ENCODE peak calls at places on chromosomes 16 and 17, in five cellular contexts. P is NCI-H1694 treated with DMSO at 0.1 percent for 48 hours; X is activated naive CD4-positive, alpha-beta T cell treated with anti-CD3 and anti-CD28 coated beads, Interleukin-2, amount 10 ng/mL, durations not matched to agents 7 days and 5 days; Z is islet precursor cell; H is uterus. V is an unnamed sample.
A peak's percentile ranks its signal among the peaks of the same experiment; 100 is the strongest.

GRCh38 chr17:8222630-8223355 is 12.4 kb upstream of the AURKB start:
- DNase-seq in P (peak; percentile 92), X (peak; percentile 93), Z (peak; percentile 98), H (peak; percentile 97), V (peak; percentile 76)

GRCh38 chr16:28504707-28505404 is 1.8 kb downstream of the IL27 start:
- DNase-seq in P (no peak), X (no peak), Z (peak; percentile 84), H (no peak), V (peak; percentile 10)

GRCh38 chr17:78046923-78047322 is 81.6 kb downstream of the TMC6 start:
- DNase-seq in P (no peak), X (no peak), Z (no peak), H (no peak), V (no peak)

GRCh38 chr16:2983706-2984136 is 3.5 kb upstream of the PKMYT1 start:
- DNase-seq in P (peak; percentile 54), X (peak; percentile 79), Z (peak; percentile 95), H (peak; percentile 85), V (peak; percentile 26)

GRCh38 chr17:78706271-78706915 is 75.7 kb downstream of the CYTH1 start:
- DNase-seq in P (peak; percentile 51), X (no peak), Z (no peak), H (no peak), V (peak; percentile 60)

GRCh38 chr16:27195941-27196595 is 7.3 kb upstream of the KDM8 start:
- DNase-seq in P (no peak), X (peak; percentile 74), Z (no peak), H (no peak), V (no peak)

GRCh38 chr17:55764610-55765009 is 13.8 kb downstream of the PCTP start:
- DNase-seq in P (no peak), X (no peak), Z (no peak), H (no peak), V (no peak)

GRCh38 chr17:11493947-11494346 is 104.3 kb upstream of the DNAH9 start:
- DNase-seq in P (no peak), X (no peak), Z (peak; percentile 41), H (no peak), V (no peak)

GRCh38 chr17:43908111-43908721 is 880 bp upstream of the MPP2 start:
- DNase-seq in P (peak; percentile 75), X (peak; percentile 66), Z (peak; percentile 89), H (peak; percentile 82), V (peak; percentile 7)

GRCh38 chr17:31523862-31524730 is 132.6 kb downstream of the RAB11FIP4 start:
- DNase-seq in P (no peak), X (no peak), Z (no peak), H (no peak), V (no peak)

GRCh38 chr17:16491703-16492612 is at the start of gene LRRC75A:
- DNase-seq in P (peak; percentile 10), X (peak; percentile 64), Z (peak; percentile 80), H (peak; percentile 65), V (no peak)

GRCh38 chr17:16419074-16419928 is 3.9 kb downstream of the TRPV2 start:
- DNase-seq in P (no peak), X (peak; percentile 35), Z (peak; percentile 98), H (no peak), V (no peak)

GRCh38 chr17:27677191-27677590 is 46.2 kb downstream of the LGALS9 start:
- DNase-seq in P (no peak), X (no peak), Z (no peak), H (no peak), V (no peak)

GRCh38 chr16:89096768-89097527 is 3.3 kb downstream of the ACSF3 start:
- DNase-seq in P (no peak), X (peak; percentile 78), Z (no peak), H (no peak), V (no peak)

V was measured in NCI-H446 treated with DMSO at 0.1 percent for 48 hours.